ENCODE peak calls at places on chromosomes 5 and 9, in nine cellular contexts. H, I, C, F, K, P, T, J and Q are unnamed samples.

GRCh38 chr9:123399803-123400378 is 43.9 kb downstream of the CRB2 start:
- DNase-seq in H (no peak), I (no peak), C (no peak), F (no peak), K (no peak), P (no peak), T (peak), J (no peak), Q (no peak)

GRCh38 chr9:117278020-117278419 is 136.8 kb downstream of the ASTN2 start:
- DNase-seq in H (no peak), I (no peak), C (no peak), F (no peak), K (no peak), P (no peak), T (no peak), J (no peak), Q (no peak)

GRCh38 chr5:172321593-172321992 is 38.0 kb upstream of the UBTD2 start:
- DNase-seq in H (no peak), I (no peak), C (no peak), F (no peak), K (no peak), P (no peak), T (no peak), J (no peak), Q (no peak)

GRCh38 chr9:112485574-112485973 is 1.1 kb upstream of the KIAA1958 start:
- DNase-seq in H (no peak), I (no peak), C (no peak), F (no peak), K (no peak), P (no peak), T (no peak), J (no peak), Q (no peak)

GRCh38 chr5:59598547-59598874 is 295.0 kb downstream of the PDE4D start:
- DNase-seq in H (no peak), I (no peak), C (no peak), F (no peak), K (no peak), P (no peak), T (no peak), J (no peak), Q (no peak)

GRCh38 chr9:22650145-22650544 is 203.5 kb downstream of the DMRTA1 start:
- DNase-seq in H (no peak), I (no peak), C (no peak), F (no peak), K (no peak), P (no peak), T (no peak), J (no peak), Q (no peak)

GRCh38 chr9:114571391-114571790 is 16.2 kb upstream of the ATP6V1G1 start:
- DNase-seq in H (no peak), I (no peak), C (no peak), F (no peak), K (no peak), P (no peak), T (no peak), J (no peak), Q (no peak)

GRCh38 chr5:98770158-98770910 is 3.1 kb upstream of the RGMB start:
- DNase-seq in H (no peak), I (peak), C (peak), F (peak), K (peak), P (no peak), T (peak), J (peak), Q (no peak)

GRCh38 chr5:54909911-54910870 is 75.2 kb downstream of the ESM1 start:
- DNase-seq in H (no peak), I (no peak), C (peak), F (no peak), K (no peak), P (no peak), T (no peak), J (no peak), Q (no peak)

GRCh38 chr5:83899351-83899970 is 178.8 kb upstream of the HAPLN1 start:
- DNase-seq in H (no peak), I (no peak), C (peak), F (no peak), K (no peak), P (no peak), T (no peak), J (no peak), Q (no peak)

GRCh38 chr5:26791433-26791832 is 247.0 kb downstream of the CDH9 start:
- DNase-seq in H (no peak), I (no peak), C (no peak), F (no peak), K (no peak), P (no peak), T (no peak), J (no peak), Q (no peak)

GRCh38 chr5:80069251-80069650 is 34.1 kb downstream of the THBS4 start:
- DNase-seq in H (no peak), I (no peak), C (no peak), F (no peak), K (no peak), P (no peak), T (no peak), J (no peak), Q (no peak)

GRCh38 chr5:156149203-156149602 is 177.8 kb upstream of the SGCD start:
- DNase-seq in H (no peak), I (no peak), C (no peak), F (no peak), K (no peak), P (no peak), T (no peak), J (no peak), Q (no peak)

GRCh38 chr5:97923496-97923895 is 740.4 kb upstream of the RIOK2 start:
- DNase-seq in H (no peak), I (no peak), C (no peak), F (no peak), K (no peak), P (no peak), T (no peak), J (no peak), Q (no peak)

GRCh38 chr9:479951-480350 is 265.3 kb downstream of the DOCK8 start:
- DNase-seq in H (no peak), I (no peak), C (no peak), F (no peak), K (no peak), P (no peak), T (no peak), J (no peak), Q (no peak)

GRCh38 chr5:112604741-112605390 is 132.8 kb upstream of the APC start:
- DNase-seq in H (peak), I (no peak), C (peak), F (no peak), K (no peak), P (no peak), T (peak), J (no peak), Q (no peak)

GRCh38 chr5:20166496-20166895 is 178.5 kb upstream of the CDH18 start:
- DNase-seq in H (no peak), I (no peak), C (no peak), F (no peak), K (no peak), P (no peak), T (no peak), J (no peak), Q (no peak)

GRCh38 chr5:89105171-89105695 is 222.2 kb upstream of the MEF2C start:
- DNase-seq in H (no peak), I (no peak), C (no peak), F (no peak), K (no peak), P (no peak), T (no peak), J (no peak), Q (no peak)

GRCh38 chr9:37386988-37387387 is 35.5 kb upstream of the GRHPR start:
- DNase-seq in H (no peak), I (no peak), C (no peak), F (no peak), K (no peak), P (no peak), T (no peak), J (no peak), Q (no peak)

GRCh38 chr9:111375817-111376564 is 46.0 kb upstream of the OR2K2 start:
- DNase-seq in H (no peak), I (no peak), C (peak), F (no peak), K (no peak), P (no peak), T (no peak), J (no peak), Q (no peak)

GRCh38 chr5:36108758-36109245 is 42.1 kb upstream of the UGT3A2 start:
- DNase-seq in H (no peak), I (no peak), C (no peak), F (no peak), K (no peak), P (no peak), T (no peak), J (no peak), Q (no peak)

GRCh38 chr5:144460608-144461007 is 289.9 kb downstream of the KCTD16 start:
- DNase-seq in H (no peak), I (no peak), C (no peak), F (no peak), K (no peak), P (no peak), T (no peak), J (no peak), Q (no peak)

GRCh38 chr9:91179237-91180138 is 182.2 kb downstream of the AUH start:
- DNase-seq in H (no peak), I (peak), C (peak), F (no peak), K (no peak), P (peak), T (no peak), J (no peak), Q (peak)

GRCh38 chr9:37324261-37324683 is 98.2 kb upstream of the GRHPR start:
- DNase-seq in H (no peak), I (no peak), C (peak), F (no peak), K (no peak), P (no peak), T (peak), J (no peak), Q (no peak)

GRCh38 chr9:37746448-37747270 is 6.9 kb upstream of the TRMT10B start:
- DNase-seq in H (no peak), I (no peak), C (no peak), F (no peak), K (no peak), P (no peak), T (no peak), J (no peak), Q (no peak)

GRCh38 chr5:149288437-149288836 is 16.8 kb downstream of the AFAP1L1 start:
- DNase-seq in H (no peak), I (no peak), C (peak), F (peak), K (peak), P (no peak), T (no peak), J (no peak), Q (no peak)

GRCh38 chr5:112848116-112848811 is 12.8 kb upstream of the SRP19 start:
- DNase-seq in H (peak), I (no peak), C (peak), F (peak), K (no peak), P (no peak), T (peak), J (no peak), Q (no peak)

GRCh38 chr9:76687861-76688374 is 76.3 kb upstream of the PCA3 start:
- DNase-seq in H (peak), I (no peak), C (peak), F (no peak), K (no peak), P (no peak), T (no peak), J (no peak), Q (no peak)

GRCh38 chr5:103333376-103333775 is 74.8 kb downstream of the MACIR start:
- DNase-seq in H (no peak), I (no peak), C (no peak), F (no peak), K (no peak), P (no peak), T (no peak), J (no peak), Q (no peak)

GRCh38 chr5:94218374-94218773 is 400.0 kb downstream of the KIAA0825 start:
- DNase-seq in H (no peak), I (no peak), C (peak), F (no peak), K (no peak), P (no peak), T (no peak), J (no peak), Q (no peak)

GRCh38 chr5:5330723-5331530 is 91.5 kb upstream of the ICE1 start:
- DNase-seq in H (no peak), I (no peak), C (no peak), F (no peak), K (no peak), P (no peak), T (no peak), J (no peak), Q (no peak)

GRCh38 chr9:113154471-113154870 is 3.7 kb downstream of the SLC31A2 start:
- DNase-seq in H (no peak), I (no peak), C (peak), F (no peak), K (peak), P (no peak), T (no peak), J (peak), Q (no peak)

GRCh38 chr5:74056789-74057164 is 430.8 kb downstream of the ARHGEF28 start:
- DNase-seq in H (no peak), I (no peak), C (peak), F (no peak), K (no peak), P (no peak), T (no peak), J (peak), Q (no peak)

GRCh38 chr9:132597073-132597775 is 14.8 kb downstream of the BARHL1 start:
- DNase-seq in H (no peak), I (no peak), C (peak), F (peak), K (peak), P (no peak), T (no peak), J (no peak), Q (no peak)

GRCh38 chr9:75904364-75904763 is 13.9 kb downstream of the PCSK5 start:
- DNase-seq in H (no peak), I (no peak), C (no peak), F (no peak), K (no peak), P (no peak), T (no peak), J (no peak), Q (no peak)

GRCh38 chr9:137441289-137441934 is at the start of gene ENTPD8:
- DNase-seq in H (no peak), I (no peak), C (no peak), F (no peak), K (peak), P (no peak), T (peak), J (peak), Q (no peak)

GRCh38 chr9:7172445-7173115 is 414.8 kb downstream of the KDM4C start:
- DNase-seq in H (no peak), I (no peak), C (peak), F (no peak), K (no peak), P (no peak), T (no peak), J (no peak), Q (no peak)

GRCh38 chr5:110441035-110441434 is 285.4 kb downstream of the TMEM232 start:
- DNase-seq in H (peak), I (no peak), C (peak), F (no peak), K (no peak), P (no peak), T (peak), J (no peak), Q (no peak)
- TF ChIP-seq CTCF in H (peak), I (peak), C (peak), F (no peak), K (peak), P (peak), T (peak), J (no peak), Q (peak)

DNA sequence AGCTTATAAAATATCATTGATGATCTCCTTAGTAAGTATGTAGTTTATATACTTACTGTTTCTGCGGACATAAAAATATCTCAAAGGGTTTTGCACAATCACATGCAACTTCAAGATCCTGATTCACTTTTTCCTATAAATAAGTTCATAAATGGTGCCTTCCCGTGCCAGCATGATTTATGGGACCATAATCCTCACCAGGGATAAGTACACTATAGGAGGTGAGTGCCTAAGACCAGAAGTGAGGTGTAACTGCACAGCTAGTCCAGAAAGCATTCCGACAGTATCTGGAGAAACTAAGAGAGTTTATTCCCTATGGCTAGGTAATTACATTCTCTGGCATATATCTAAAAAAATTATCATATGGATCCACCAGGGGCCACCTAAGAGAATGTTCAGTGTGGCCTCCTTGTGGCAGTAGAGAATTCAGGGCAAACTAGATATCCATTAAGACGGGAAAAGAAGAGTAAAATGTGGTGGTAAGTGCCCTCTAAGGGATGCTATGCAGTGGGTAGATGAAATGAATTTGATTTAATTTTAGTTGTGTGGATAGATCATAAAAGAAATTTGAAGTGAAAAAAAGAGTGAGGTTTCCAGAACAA is 402.5 kb upstream of the SLC24A2 start:
- DNase-seq in H (no peak), I (no peak), C (no peak), F (no peak), K (no peak), P (no peak), T (no peak), J (no peak), Q (no peak)
- TF ChIP-seq CTCF in H (peak), I (no peak), C (peak), F (no peak), K (no peak), P (no peak), T (no peak), J (no peak), Q (no peak)

DNA sequence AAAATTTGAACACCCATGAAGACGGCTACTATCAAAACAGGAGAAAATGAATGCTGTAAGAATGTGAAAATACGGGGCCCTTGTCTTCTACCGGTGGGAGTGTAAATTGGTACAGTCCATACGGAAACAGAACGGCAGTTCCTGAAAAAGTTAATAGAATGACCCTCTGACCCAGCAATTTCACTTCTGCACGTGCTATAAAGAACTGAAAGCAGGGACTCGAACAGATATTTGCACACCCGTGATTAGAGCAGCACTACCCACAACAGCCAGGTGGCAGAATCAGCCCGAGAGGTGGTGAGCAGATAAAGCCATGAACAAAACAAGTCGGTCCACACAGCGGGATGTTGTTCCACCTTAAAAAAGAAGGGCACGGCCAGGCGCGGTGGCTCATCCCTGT is 22.6 kb upstream of the SLC12A7 start:
- DNase-seq in H (no peak), I (no peak), C (no peak), F (no peak), K (no peak), P (no peak), T (no peak), J (no peak), Q (no peak)
- TF ChIP-seq CTCF in H (peak), I (no peak), C (no peak), F (no peak), K (no peak), P (no peak), T (peak), J (no peak), Q (no peak)

DNA sequence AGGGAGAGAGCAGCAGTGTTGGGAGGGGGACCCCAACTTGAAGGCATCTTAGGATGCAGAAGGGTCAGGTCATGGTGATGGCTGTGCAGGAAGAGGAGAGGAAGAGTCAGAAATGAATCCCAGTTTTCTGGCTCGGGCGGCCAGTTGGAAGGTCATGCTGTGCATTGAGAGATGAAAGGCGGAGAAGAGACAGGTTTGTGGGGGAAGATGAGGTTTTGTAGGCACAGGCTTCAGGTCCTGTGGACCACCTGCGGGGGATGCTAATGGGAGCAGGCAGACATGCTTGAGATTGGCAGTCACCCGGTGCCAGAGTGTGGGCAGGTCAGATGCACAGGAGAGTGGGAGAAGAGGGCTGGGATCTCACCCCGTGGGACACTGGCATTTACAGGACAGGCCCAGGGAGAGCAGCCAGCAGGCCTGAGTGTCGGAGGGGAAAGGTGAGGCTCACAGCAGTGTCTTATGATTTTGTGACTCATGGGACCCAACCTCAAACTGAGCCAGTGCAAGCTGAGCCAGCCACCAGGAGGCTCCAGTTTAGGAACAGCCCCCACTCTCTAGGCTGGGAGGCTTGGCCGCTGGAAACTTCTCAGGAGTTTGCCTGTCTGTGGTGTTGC is 17.5 kb downstream of the STXBP1 start:
- DNase-seq in H (no peak), I (peak), C (no peak), F (no peak), K (no peak), P (no peak), T (no peak), J (no peak), Q (no peak)
- TF ChIP-seq CTCF in H (peak), I (no peak), C (peak), F (no peak), K (no peak), P (no peak), T (peak), J (no peak), Q (no peak)

DNA sequence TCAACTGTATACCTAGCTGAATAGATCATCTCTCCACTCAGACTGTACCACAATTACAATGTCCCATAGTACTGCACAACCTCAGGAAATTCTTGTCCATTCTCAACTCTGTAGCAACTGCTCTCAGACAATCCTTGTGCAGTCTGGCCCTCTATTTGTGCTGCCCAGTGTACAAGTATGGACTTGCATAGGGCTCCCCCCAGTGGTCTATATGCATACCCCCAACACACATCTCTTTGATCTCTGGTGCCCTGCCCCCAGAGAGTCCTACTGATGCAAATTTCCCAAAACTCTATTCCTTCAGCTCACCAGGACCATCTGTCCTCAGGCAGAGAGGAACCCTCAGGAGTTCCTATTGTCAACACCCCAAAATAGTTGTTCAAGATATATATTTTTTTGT is 205.3 kb downstream of the SLCO4C1 start:
- DNase-seq in H (peak), I (no peak), C (peak), F (no peak), K (no peak), P (no peak), T (peak), J (peak), Q (no peak)
- TF ChIP-seq CTCF in H (peak), I (no peak), C (no peak), F (no peak), K (no peak), P (peak), T (peak), J (no peak), Q (peak)

DNA sequence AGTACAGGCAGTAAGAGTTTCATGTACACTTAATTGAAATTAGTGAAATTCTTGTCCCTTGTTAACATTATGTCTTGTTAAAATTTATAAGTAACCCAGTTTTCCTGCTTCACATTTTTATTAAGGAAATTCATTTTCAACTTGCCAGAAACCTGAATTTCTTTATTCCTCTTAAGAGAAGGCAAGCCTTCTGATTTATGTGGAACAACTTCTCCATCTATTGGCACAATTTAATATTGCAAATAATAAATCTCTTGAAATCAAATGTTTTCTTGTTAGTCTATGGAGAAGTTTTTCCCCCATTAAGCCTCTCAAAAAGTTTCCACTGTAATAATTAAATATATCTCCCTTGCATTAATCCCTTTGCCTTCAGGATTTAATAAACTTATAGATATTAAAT is 33.8 kb upstream of the ACO1 start:
- DNase-seq in H (peak), I (no peak), C (peak), F (no peak), K (no peak), P (no peak), T (no peak), J (no peak), Q (no peak)
- TF ChIP-seq CTCF in H (no peak), I (no peak), C (peak), F (peak), K (peak), P (peak), T (peak), J (no peak), Q (peak)